ENCODE peak calls at places on chromosomes 7 and 10, in seven cellular contexts. One of them, this sample, is unnamed.

GRCh38 chr7:80641548-80641947 is 3.1 kb downstream of the CD36 start:
- DNase-seq in MM.1S: no peak
- DNase-seq in HCT116: no peak
- DNase-seq in hepatocyte: no peak
- DNase-seq in GM23338: no peak
- DNase-seq in PC-9: no peak
- DNase-seq in PC-3: no peak
- DNase-seq in this sample: peak; percentile 33

GRCh38 chr10:77286851-77287250 is 350.8 kb downstream of the KCNMA1 start:
- DNase-seq in MM.1S: no peak
- DNase-seq in HCT116: no peak
- DNase-seq in hepatocyte: no peak
- DNase-seq in GM23338: no peak
- DNase-seq in PC-9: no peak
- DNase-seq in PC-3: no peak
- DNase-seq in this sample: no peak

GRCh38 chr10:131195116-131195515 is 116.4 kb downstream of the TCERG1L start:
- DNase-seq in MM.1S: no peak
- DNase-seq in HCT116: no peak
- DNase-seq in hepatocyte: no peak
- DNase-seq in GM23338: no peak
- DNase-seq in PC-9: no peak
- DNase-seq in PC-3: no peak
- DNase-seq in this sample: no peak

GRCh38 chr10:98664329-98665042 is 217.8 kb upstream of the HPS1 start:
- DNase-seq in MM.1S: peak; percentile 67
- DNase-seq in HCT116: peak; percentile 47
- DNase-seq in hepatocyte: no peak
- DNase-seq in GM23338: peak; percentile 84
- DNase-seq in PC-9: no peak
- DNase-seq in PC-3: peak; percentile 67
- DNase-seq in this sample: peak; percentile 23

GRCh38 chr10:23968296-23968695 is 240.6 kb upstream of the KIAA1217 start:
- DNase-seq in MM.1S: no peak
- DNase-seq in HCT116: no peak
- DNase-seq in hepatocyte: no peak
- DNase-seq in GM23338: no peak
- DNase-seq in PC-9: no peak
- DNase-seq in PC-3: no peak
- DNase-seq in this sample: no peak

GRCh38 chr10:13048762-13049161 is 47.2 kb upstream of the CCDC3 start:
- DNase-seq in MM.1S: no peak
- DNase-seq in HCT116: no peak
- DNase-seq in hepatocyte: no peak
- DNase-seq in GM23338: no peak
- DNase-seq in PC-9: no peak
- DNase-seq in PC-3: no peak
- DNase-seq in this sample: peak; percentile 2

GRCh38 chr7:106346678-106347217 is 62.0 kb upstream of the NAMPT start:
- DNase-seq in MM.1S: peak; percentile 100
- DNase-seq in HCT116: peak; percentile 96
- DNase-seq in hepatocyte: no peak
- DNase-seq in GM23338: no peak
- DNase-seq in PC-9: peak; percentile 24
- DNase-seq in PC-3: peak; percentile 98
- DNase-seq in this sample: peak; percentile 97

GRCh38 chr7:41294556-41295454 is 408.1 kb downstream of the INHBA start:
- DNase-seq in MM.1S: no peak
- DNase-seq in HCT116: no peak
- DNase-seq in hepatocyte: no peak
- DNase-seq in GM23338: no peak
- DNase-seq in PC-9: no peak
- DNase-seq in PC-3: no peak
- DNase-seq in this sample: no peak

GRCh38 chr10:14010827-14011574 is 319.7 kb downstream of the FRMD4A start:
- DNase-seq in MM.1S: no peak
- DNase-seq in HCT116: no peak
- DNase-seq in hepatocyte: no peak
- DNase-seq in GM23338: no peak
- DNase-seq in PC-9: no peak
- DNase-seq in PC-3: no peak
- DNase-seq in this sample: no peak

DNA sequence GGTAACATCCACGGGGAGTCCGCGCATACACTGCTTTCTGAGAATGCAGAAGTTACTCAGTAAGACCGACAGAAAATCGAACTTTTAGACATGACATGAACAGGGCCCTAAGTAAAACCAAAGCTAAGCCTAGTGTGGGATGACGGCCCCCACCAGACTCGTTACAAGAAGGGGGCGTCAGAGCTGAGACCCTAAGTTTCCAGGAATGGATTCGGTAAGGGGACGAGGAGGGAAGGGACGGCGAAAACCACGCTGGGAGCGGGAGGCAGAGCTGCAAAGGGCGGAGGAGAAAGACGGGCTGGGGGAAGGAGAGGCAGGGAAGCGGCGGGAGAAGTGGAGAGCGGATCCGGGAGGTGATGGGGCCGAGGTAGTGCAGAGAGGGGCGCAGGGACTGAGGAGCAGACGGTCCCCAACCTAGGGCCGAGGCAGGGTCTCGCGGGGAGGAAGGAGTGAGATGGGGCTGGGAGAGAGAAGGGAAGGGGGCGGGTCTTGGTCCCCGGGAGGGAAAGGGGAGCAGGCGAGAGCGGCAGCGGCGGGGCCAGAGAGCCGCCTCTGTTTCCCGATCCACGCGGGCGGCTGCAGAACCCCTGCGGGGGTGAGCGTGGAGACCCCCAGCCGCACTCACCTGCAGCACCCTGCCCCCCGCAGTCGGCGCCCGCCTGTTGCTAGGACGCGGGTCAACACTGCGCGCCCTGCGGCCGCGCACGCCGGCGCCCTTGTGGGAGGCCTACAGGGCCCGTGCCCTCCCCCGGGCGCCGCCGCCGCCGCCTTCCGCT is 513 bp downstream of the ODAD2 start:
- DNase-seq in MM.1S: peak; percentile 44
- DNase-seq in HCT116: no peak
- DNase-seq in hepatocyte: peak; percentile 37
- DNase-seq in GM23338: peak; percentile 83
- DNase-seq in PC-9: no peak
- DNase-seq in PC-3: peak; percentile 27
- DNase-seq in this sample: peak; percentile 55
- TF ChIP-seq EZH2 in MM.1S: no peak
- TF ChIP-seq EZH2 in HCT116: no peak
- TF ChIP-seq EZH2 in hepatocyte: peak; percentile 9
- TF ChIP-seq EZH2 in GM23338: no peak
- TF ChIP-seq EZH2 in PC-9: no peak
- TF ChIP-seq EZH2 in PC-3: no peak
- TF ChIP-seq EZH2 in this sample: no peak

GRCh38 chr10:46247808-46248569 is 38.8 kb upstream of the ANTXRL start:
- DNase-seq in MM.1S: no peak
- DNase-seq in HCT116: no peak
- DNase-seq in hepatocyte: peak; percentile 38
- DNase-seq in GM23338: no peak
- DNase-seq in PC-9: no peak
- DNase-seq in PC-3: no peak
- DNase-seq in this sample: no peak
- H3K9me2 ChIP-seq in MM.1S: no peaks in the 10 kb centered on the region
- H3K9me2 ChIP-seq in HCT116: no peaks in the 10 kb centered on the region
- H3K9me2 ChIP-seq in hepatocyte: no peaks in the 10 kb centered on the region
- H3K9me2 ChIP-seq in GM23338: no peaks in the 10 kb centered on the region
- H3K9me2 ChIP-seq in PC-9: no peaks in the 10 kb centered on the region
- H3K9me2 ChIP-seq in PC-3: no peaks in the 10 kb centered on the region
- H3K9me2 ChIP-seq in this sample: no peaks in the 10 kb centered on the region

GRCh38 chr7:128274246-128274889 is 33.3 kb downstream of the LEP start:
- DNase-seq in MM.1S: no peak
- DNase-seq in HCT116: no peak
- DNase-seq in hepatocyte: no peak
- DNase-seq in GM23338: no peak
- DNase-seq in PC-9: no peak
- DNase-seq in PC-3: no peak
- DNase-seq in this sample: no peak

GRCh38 chr7:128268233-128268632 is 27.2 kb downstream of the LEP start:
- DNase-seq in MM.1S: no peak
- DNase-seq in HCT116: no peak
- DNase-seq in hepatocyte: no peak
- DNase-seq in GM23338: no peak
- DNase-seq in PC-9: no peak
- DNase-seq in PC-3: no peak
- DNase-seq in this sample: no peak

GRCh38 chr7:128270799-128271411 is 29.8 kb downstream of the LEP start:
- DNase-seq in MM.1S: no peak
- DNase-seq in HCT116: no peak
- DNase-seq in hepatocyte: no peak
- DNase-seq in GM23338: peak; percentile 73
- DNase-seq in PC-9: no peak
- DNase-seq in PC-3: no peak
- DNase-seq in this sample: peak; percentile 49

GRCh38 chr7:128274890-128275603 is 34.0 kb downstream of the LEP start:
- DNase-seq in MM.1S: no peak
- DNase-seq in HCT116: no peak
- DNase-seq in hepatocyte: no peak
- DNase-seq in GM23338: no peak
- DNase-seq in PC-9: no peak
- DNase-seq in PC-3: no peak
- DNase-seq in this sample: peak; percentile 28

GRCh38 chr7:128271471-128272454 is 30.7 kb downstream of the LEP start:
- DNase-seq in MM.1S: no peak
- DNase-seq in HCT116: no peak
- DNase-seq in hepatocyte: no peak
- DNase-seq in GM23338: peak; percentile 44
- DNase-seq in PC-9: no peak
- DNase-seq in PC-3: no peak
- DNase-seq in this sample: peak; percentile 41
- TF ChIP-seq EZH2 in MM.1S: no peak
- TF ChIP-seq EZH2 in HCT116: no peak
- TF ChIP-seq EZH2 in hepatocyte: no peak
- TF ChIP-seq EZH2 in GM23338: no peak
- TF ChIP-seq EZH2 in PC-9: no peak
- TF ChIP-seq EZH2 in PC-3: no peak
- TF ChIP-seq EZH2 in this sample: no peak

GRCh38 chr10:104253576-104254410 is 899 bp upstream of the GSTO1 start:
- DNase-seq in MM.1S: no peak
- DNase-seq in HCT116: no peak
- DNase-seq in hepatocyte: no peak
- DNase-seq in GM23338: peak; percentile 53
- DNase-seq in PC-9: no peak
- DNase-seq in PC-3: no peak
- DNase-seq in this sample: peak; percentile 17
- H3K9me2 ChIP-seq in MM.1S: no peaks in the 10 kb centered on the region
- H3K9me2 ChIP-seq in HCT116: no peaks in the 10 kb centered on the region
- H3K9me2 ChIP-seq in hepatocyte: no peaks in the 10 kb centered on the region
- H3K9me2 ChIP-seq in GM23338: no peaks in the 10 kb centered on the region
- H3K9me2 ChIP-seq in PC-9: no peaks in the 10 kb centered on the region
- H3K9me2 ChIP-seq in PC-3: no peaks in the 10 kb centered on the region
- H3K9me2 ChIP-seq in this sample: no peaks in the 10 kb centered on the region

GRCh38 chr7:231030-231857 is 38.9 kb downstream of the FAM20C start:
- DNase-seq in MM.1S: no peak
- DNase-seq in HCT116: no peak
- DNase-seq in hepatocyte: no peak
- DNase-seq in GM23338: peak; percentile 42
- DNase-seq in PC-9: no peak
- DNase-seq in PC-3: no peak
- DNase-seq in this sample: no peak
- TF ChIP-seq EZH2 in MM.1S: no peak
- TF ChIP-seq EZH2 in HCT116: no peak
- TF ChIP-seq EZH2 in hepatocyte: no peak
- TF ChIP-seq EZH2 in GM23338: no peak
- TF ChIP-seq EZH2 in PC-9: no peak
- TF ChIP-seq EZH2 in PC-3: no peak
- TF ChIP-seq EZH2 in this sample: no peak

GRCh38 chr7:157753713-157754415 is 417.1 kb downstream of the DNAJB6 start:
- DNase-seq in MM.1S: no peak
- DNase-seq in HCT116: no peak
- DNase-seq in hepatocyte: no peak
- DNase-seq in GM23338: no peak
- DNase-seq in PC-9: no peak
- DNase-seq in PC-3: no peak
- DNase-seq in this sample: no peak

GRCh38 chr7:157755741-157756140 is 418.9 kb downstream of the DNAJB6 start:
- DNase-seq in MM.1S: no peak
- DNase-seq in HCT116: no peak
- DNase-seq in hepatocyte: no peak
- DNase-seq in GM23338: no peak
- DNase-seq in PC-9: no peak
- DNase-seq in PC-3: no peak
- DNase-seq in this sample: no peak

GRCh38 chr7:157751951-157752673 is 415.3 kb downstream of the DNAJB6 start:
- DNase-seq in MM.1S: no peak
- DNase-seq in HCT116: no peak
- DNase-seq in hepatocyte: no peak
- DNase-seq in GM23338: no peak
- DNase-seq in PC-9: no peak
- DNase-seq in PC-3: no peak
- DNase-seq in this sample: no peak

GRCh38 chr7:157752832-157753291 is 416.1 kb downstream of the DNAJB6 start:
- DNase-seq in MM.1S: no peak
- DNase-seq in HCT116: no peak
- DNase-seq in hepatocyte: no peak
- DNase-seq in GM23338: no peak
- DNase-seq in PC-9: no peak
- DNase-seq in PC-3: no peak
- DNase-seq in this sample: no peak

GRCh38 chr7:157754416-157754790 is 417.6 kb downstream of the DNAJB6 start:
- DNase-seq in MM.1S: no peak
- DNase-seq in HCT116: no peak
- DNase-seq in hepatocyte: no peak
- DNase-seq in GM23338: no peak
- DNase-seq in PC-9: no peak
- DNase-seq in PC-3: no peak
- DNase-seq in this sample: no peak
- H3K9me2 ChIP-seq in MM.1S: no peaks in the 10 kb centered on the region
- H3K9me2 ChIP-seq in HCT116: no peaks in the 10 kb centered on the region
- H3K9me2 ChIP-seq in hepatocyte: no peaks in the 10 kb centered on the region
- H3K9me2 ChIP-seq in GM23338: no peaks in the 10 kb centered on the region
- H3K9me2 ChIP-seq in PC-9: no peaks in the 10 kb centered on the region
- H3K9me2 ChIP-seq in PC-3: no peaks in the 10 kb centered on the region
- H3K9me2 ChIP-seq in this sample: no peaks in the 10 kb centered on the region

GRCh38 chr7:27243340-27244163 is 950 bp downstream of the EVX1 start:
- DNase-seq in MM.1S: no peak
- DNase-seq in HCT116: no peak
- DNase-seq in hepatocyte: no peak
- DNase-seq in GM23338: peak; percentile 71
- DNase-seq in PC-9: no peak
- DNase-seq in PC-3: no peak
- DNase-seq in this sample: no peak
- TF ChIP-seq EZH2 in MM.1S: no peak
- TF ChIP-seq EZH2 in HCT116: no peak
- TF ChIP-seq EZH2 in hepatocyte: peak; percentile 72
- TF ChIP-seq EZH2 in GM23338: peak; percentile 91
- TF ChIP-seq EZH2 in PC-9: no peak
- TF ChIP-seq EZH2 in PC-3: no peak
- TF ChIP-seq EZH2 in this sample: peak; percentile 93

DNA sequence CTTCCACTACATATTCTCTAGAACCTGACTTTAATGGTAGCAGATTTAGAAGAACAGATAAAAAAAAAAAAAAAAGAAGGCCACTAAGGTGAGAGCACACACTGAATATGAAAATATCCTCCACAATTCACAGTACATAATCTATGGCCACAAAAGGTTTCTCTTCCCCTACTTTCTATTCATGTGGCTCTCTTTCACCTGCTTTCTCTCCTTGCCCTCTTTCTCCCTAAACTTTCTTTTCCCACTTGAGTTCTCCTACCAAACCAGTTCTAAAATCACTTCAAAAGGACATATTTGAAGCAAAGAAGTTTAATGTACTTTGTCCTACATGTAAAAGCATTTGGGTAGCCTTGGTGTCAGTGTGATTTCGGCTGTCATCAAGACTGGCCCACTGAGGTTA is 18.5 kb upstream of the DLX6 start:
- DNase-seq in MM.1S: no peak
- DNase-seq in HCT116: no peak
- DNase-seq in hepatocyte: no peak
- DNase-seq in GM23338: no peak
- DNase-seq in PC-9: no peak
- DNase-seq in PC-3: no peak
- DNase-seq in this sample: no peak
- H3K9me2 ChIP-seq in MM.1S: no peaks in the 10 kb centered on the region
- H3K9me2 ChIP-seq in HCT116: no peaks in the 10 kb centered on the region
- H3K9me2 ChIP-seq in hepatocyte: no peaks in the 10 kb centered on the region
- H3K9me2 ChIP-seq in GM23338: no peaks in the 10 kb centered on the region
- H3K9me2 ChIP-seq in PC-9: no peaks in the 10 kb centered on the region
- H3K9me2 ChIP-seq in PC-3: no peaks in the 10 kb centered on the region
- H3K9me2 ChIP-seq in this sample: no peaks in the 10 kb centered on the region